ENCODE peak calls at places on chromosomes 11 and 22, in four cellular contexts. One of them, this sample, is unnamed.
A peak's percentile ranks its signal among the peaks of the same experiment; 100 is the strongest.

GRCh38 chr11:95650271-95650670 is 139.3 kb downstream of the FAM76B start:
- DNase-seq in HepG2: no peak
- DNase-seq in GM12878: no peak
- DNase-seq in K562: no peak
- DNase-seq in this sample: no peak

GRCh38 chr11:128471138-128471661 is 116.2 kb downstream of the ETS1 start:
- DNase-seq in HepG2: no peak
- DNase-seq in K562: no peak
- DNase-seq in GM12878: peak; percentile 79
- DNase-seq in this sample: no peak

GRCh38 chr11:45945392-45945999 is 23.0 kb downstream of the LARGE2 start:
- DNase-seq in HepG2: no peak
- DNase-seq in GM12878: no peak
- DNase-seq in K562: peak; percentile 29
- DNase-seq in this sample: no peak

GRCh38 chr11:7056828-7057513 is 31.8 kb upstream of the RBMXL2 start:
- DNase-seq in HepG2: no peak
- DNase-seq in K562: no peak
- DNase-seq in GM12878: no peak
- DNase-seq in this sample: no peak

GRCh38 chr22:40396882-40397281 is 26.5 kb downstream of the SGSM3 start:
- DNase-seq in GM12878: no peak
- DNase-seq in K562: no peak
- DNase-seq in HepG2: no peak
- DNase-seq in this sample: peak; percentile 36

GRCh38 chr22:36439481-36440271 is 41.8 kb downstream of the TXN2 start:
- DNase-seq in GM12878: no peak
- DNase-seq in K562: peak; percentile 62
- DNase-seq in HepG2: peak; percentile 53
- DNase-seq in this sample: no peak

GRCh38 chr11:100581318-100581717 is 105.8 kb upstream of the ARHGAP42 start:
- DNase-seq in K562: no peak
- DNase-seq in GM12878: no peak
- DNase-seq in HepG2: no peak
- DNase-seq in this sample: no peak

GRCh38 chr22:19800761-19801244 is 40.2 kb downstream of the TBX1 start:
- DNase-seq in HepG2: peak; percentile 34
- DNase-seq in GM12878: no peak
- DNase-seq in K562: no peak
- DNase-seq in this sample: peak; percentile 58

GRCh38 chr11:7444582-7444981 is 40.7 kb upstream of the OLFML1 start:
- DNase-seq in K562: no peak
- DNase-seq in GM12878: no peak
- DNase-seq in HepG2: no peak
- DNase-seq in this sample: no peak

GRCh38 chr11:79400206-79400605 is 40.6 kb downstream of the TENM4 start:
- DNase-seq in HepG2: no peak
- DNase-seq in K562: no peak
- DNase-seq in GM12878: no peak
- DNase-seq in this sample: no peak

GRCh38 chr22:37178350-37179125 is 9.5 kb downstream of the C1QTNF6 start:
- DNase-seq in K562: no peak
- DNase-seq in GM12878: no peak
- DNase-seq in HepG2: peak; percentile 67
- DNase-seq in this sample: no peak

GRCh38 chr11:9574806-9575530 is 1.5 kb downstream of the WEE1 start:
- DNase-seq in GM12878: no peak
- DNase-seq in K562: peak; percentile 51
- DNase-seq in HepG2: peak; percentile 82
- DNase-seq in this sample: peak; percentile 36

GRCh38 chr22:47129902-47130301 is 367.5 kb downstream of the TBC1D22A start:
- DNase-seq in HepG2: no peak
- DNase-seq in GM12878: no peak
- DNase-seq in K562: peak; percentile 79
- DNase-seq in this sample: no peak

GRCh38 chr11:64919627-64920026 is 2.6 kb upstream of the ATG2A start:
- DNase-seq in K562: no peak
- DNase-seq in HepG2: no peak
- DNase-seq in GM12878: no peak
- DNase-seq in this sample: no peak

GRCh38 chr11:119520966-119521365 is 98.0 kb upstream of the THY1 start:
- DNase-seq in GM12878: no peak
- DNase-seq in K562: no peak
- DNase-seq in HepG2: no peak
- DNase-seq in this sample: no peak

GRCh38 chr11:104623518-104623917 is 274.7 kb downstream of the CASP12 start:
- DNase-seq in K562: no peak
- DNase-seq in HepG2: no peak
- DNase-seq in GM12878: no peak
- DNase-seq in this sample: no peak

GRCh38 chr22:40521046-40521445 is 115.5 kb downstream of the MRTFA start:
- DNase-seq in GM12878: no peak
- DNase-seq in K562: no peak
- DNase-seq in HepG2: no peak
- DNase-seq in this sample: no peak

GRCh38 chr11:84232511-84232910 is 946.3 kb upstream of the CCDC90B start:
- DNase-seq in GM12878: no peak
- DNase-seq in K562: no peak
- DNase-seq in HepG2: no peak
- DNase-seq in this sample: no peak

GRCh38 chr22:23772315-23773246 is at the start of gene MMP11:
- DNase-seq in K562: peak; percentile 83
- DNase-seq in HepG2: no peak
- DNase-seq in GM12878: no peak
- DNase-seq in this sample: peak; percentile 70

GRCh38 chr11:94786264-94787126 is 18.3 kb downstream of the AMOTL1 start:
- DNase-seq in GM12878: no peak
- DNase-seq in K562: peak; percentile 39
- DNase-seq in HepG2: peak; percentile 16
- DNase-seq in this sample: peak; percentile 51

GRCh38 chr11:103961010-103961409 is 75.4 kb upstream of the DDI1 start:
- DNase-seq in HepG2: no peak
- DNase-seq in K562: no peak
- DNase-seq in GM12878: no peak
- DNase-seq in this sample: no peak

GRCh38 chr11:126080206-126080941 is 17.7 kb upstream of the CDON start:
- DNase-seq in K562: no peak
- DNase-seq in HepG2: no peak
- DNase-seq in GM12878: no peak
- DNase-seq in this sample: no peak

GRCh38 chr11:107591098-107591445 is at the start of gene ELMOD1:
- DNase-seq in K562: peak; percentile 60
- DNase-seq in GM12878: no peak
- DNase-seq in HepG2: peak; percentile 7
- DNase-seq in this sample: peak; percentile 67

GRCh38 chr22:46377566-46378498 is 42.3 kb downstream of the TRMU start:
- DNase-seq in HepG2: peak; percentile 96
- DNase-seq in GM12878: no peak
- DNase-seq in K562: no peak
- DNase-seq in this sample: peak; percentile 56

GRCh38 chr22:42817556-42817955 is 39.5 kb downstream of the ARFGAP3 start:
- DNase-seq in GM12878: no peak
- DNase-seq in HepG2: no peak
- DNase-seq in K562: no peak
- DNase-seq in this sample: no peak

GRCh38 chr11:134231958-134232674 is 7.6 kb downstream of the VPS26B start:
- DNase-seq in K562: no peak
- DNase-seq in GM12878: no peak
- DNase-seq in HepG2: no peak
- DNase-seq in this sample: no peak

GRCh38 chr11:6523253-6523652 is 26.2 kb downstream of the DNHD1 start:
- DNase-seq in GM12878: no peak
- DNase-seq in HepG2: no peak
- DNase-seq in K562: no peak
- DNase-seq in this sample: no peak

GRCh38 chr22:24146791-24147353 is 34.4 kb upstream of the SUSD2 start:
- DNase-seq in K562: no peak
- DNase-seq in GM12878: no peak
- DNase-seq in HepG2: no peak
- DNase-seq in this sample: peak; percentile 27

GRCh38 chr11:280762-281485 is 2.7 kb downstream of the NLRP6 start:
- DNase-seq in GM12878: no peak
- DNase-seq in K562: no peak
- DNase-seq in HepG2: no peak
- DNase-seq in this sample: no peak
- TF ChIP-seq CREM in GM12878: no peak
- TF ChIP-seq CREM in K562: no peak
- TF ChIP-seq CREM in HepG2: no peak
- TF ChIP-seq CREM in this sample: no peak

DNA sequence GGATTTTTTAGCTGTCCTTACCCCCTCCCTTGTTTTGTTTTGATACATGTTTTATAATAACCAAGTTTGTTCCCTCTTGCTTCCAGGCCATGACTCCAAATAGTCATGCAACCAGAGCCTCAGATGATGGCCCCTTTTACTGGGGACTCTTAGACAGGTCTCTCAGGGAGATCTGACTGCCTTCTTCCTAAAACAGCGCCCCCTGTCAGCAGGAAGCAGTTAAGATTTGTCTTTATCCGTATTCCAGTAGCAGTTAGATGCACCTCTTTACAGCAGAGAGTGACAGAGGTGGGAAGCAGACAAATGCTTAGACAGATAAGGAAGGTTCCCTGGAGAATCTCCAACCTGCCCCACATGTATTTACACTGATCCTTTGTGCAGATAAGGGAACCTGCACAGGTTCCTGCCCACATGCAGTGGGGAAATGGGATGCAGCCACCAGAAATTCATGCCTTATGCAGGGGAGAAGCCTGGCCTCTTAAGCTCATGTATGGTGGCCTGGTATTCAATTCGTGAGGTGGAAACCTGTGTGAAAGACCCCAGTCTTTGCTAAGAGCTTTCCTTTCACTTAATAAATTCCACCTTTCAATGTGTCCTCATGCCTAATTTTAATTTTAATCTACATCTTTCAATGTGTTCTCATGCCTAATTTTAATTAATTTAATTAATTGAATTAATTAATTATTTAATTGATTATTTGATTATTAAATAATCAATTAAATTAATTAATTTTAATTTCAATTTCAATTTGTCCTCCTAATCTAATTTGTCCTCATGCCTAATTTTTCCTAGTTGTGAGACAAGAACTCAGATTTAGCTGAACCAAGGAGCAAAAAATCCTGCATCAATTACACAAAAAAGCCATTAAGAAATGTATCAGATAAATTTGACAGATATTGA is 11.5 kb upstream of the GLYAT start:
- DNase-seq in K562: peak; percentile 16
- DNase-seq in HepG2: no peak
- DNase-seq in GM12878: no peak
- DNase-seq in this sample: no peak
- TF ChIP-seq MAX in K562: no peak
- TF ChIP-seq MAX in HepG2: no peak
- TF ChIP-seq MAX in GM12878: no peak
- TF ChIP-seq MAX in this sample: no peak

GRCh38 chr11:122656631-122657101 is 1.1 kb downstream of the UBASH3B start:
- DNase-seq in HepG2: no peak
- DNase-seq in K562: no peak
- DNase-seq in GM12878: no peak
- DNase-seq in this sample: peak; percentile 50
- TF ChIP-seq CREM in HepG2: no peak
- TF ChIP-seq CREM in K562: no peak
- TF ChIP-seq CREM in GM12878: no peak
- TF ChIP-seq CREM in this sample: no peak

GRCh38 chr11:44345781-44346180 is 35.8 kb upstream of the ALX4 start:
- DNase-seq in K562: no peak
- DNase-seq in HepG2: no peak
- DNase-seq in GM12878: no peak
- DNase-seq in this sample: no peak

GRCh38 chr11:44342616-44343015 is 32.7 kb upstream of the ALX4 start:
- DNase-seq in K562: no peak
- DNase-seq in GM12878: no peak
- DNase-seq in HepG2: no peak
- DNase-seq in this sample: no peak

GRCh38 chr11:44346983-44347382 is 37.0 kb upstream of the ALX4 start:
- DNase-seq in HepG2: no peak
- DNase-seq in K562: no peak
- DNase-seq in GM12878: no peak
- DNase-seq in this sample: no peak

GRCh38 chr11:44340656-44341055 is 30.7 kb upstream of the ALX4 start:
- DNase-seq in K562: no peak
- DNase-seq in HepG2: no peak
- DNase-seq in GM12878: no peak
- DNase-seq in this sample: no peak

DNA sequence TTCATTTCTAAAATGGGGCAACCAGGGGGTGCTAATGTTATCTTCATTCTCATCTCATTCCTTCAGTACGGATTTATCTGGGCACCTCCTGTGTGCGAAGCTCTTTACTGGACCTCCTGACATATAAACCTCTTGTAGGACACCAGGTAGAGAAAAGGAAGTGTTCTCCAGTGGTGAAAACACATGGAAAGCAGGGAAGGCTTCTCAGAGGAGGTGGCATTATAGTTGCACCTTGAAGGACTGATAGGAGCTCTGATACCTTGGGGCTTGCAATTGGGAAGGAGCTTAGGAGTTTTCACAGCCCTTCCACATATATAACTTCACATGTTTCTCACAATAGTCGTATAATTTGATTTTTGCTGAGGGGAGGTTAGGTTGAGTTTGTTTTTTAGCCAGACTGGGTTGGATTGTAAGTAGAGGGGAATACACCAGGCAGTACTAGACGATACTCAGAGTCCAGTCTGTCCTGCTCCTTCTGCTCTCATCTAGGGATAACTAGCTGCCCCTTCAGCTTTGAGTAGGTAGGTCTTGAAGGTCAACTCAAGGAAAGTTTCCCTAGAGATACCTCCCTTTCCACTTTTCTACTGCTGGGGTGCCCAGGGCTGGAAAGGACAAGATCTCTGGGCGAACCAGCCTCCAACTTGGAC is 34.0 kb upstream of the ALX4 start:
- DNase-seq in GM12878: no peak
- DNase-seq in HepG2: no peak
- DNase-seq in K562: no peak
- DNase-seq in this sample: no peak
- TF ChIP-seq MAX in GM12878: no peak
- TF ChIP-seq MAX in HepG2: no peak
- TF ChIP-seq MAX in K562: no peak
- TF ChIP-seq MAX in this sample: no peak

GRCh38 chr22:49360746-49361145 is 466.9 kb downstream of the BRD1 start:
- DNase-seq in HepG2: no peak
- DNase-seq in GM12878: no peak
- DNase-seq in K562: no peak
- DNase-seq in this sample: no peak
- TF ChIP-seq CREM in HepG2: no peak
- TF ChIP-seq CREM in GM12878: no peak
- TF ChIP-seq CREM in K562: no peak
- TF ChIP-seq CREM in this sample: no peak

GRCh38 chr11:20089357-20089756 is 70.9 kb downstream of the DBX1 start:
- DNase-seq in HepG2: no peak
- DNase-seq in K562: no peak
- DNase-seq in GM12878: no peak
- DNase-seq in this sample: no peak
- TF ChIP-seq MAX in HepG2: no peak
- TF ChIP-seq MAX in K562: no peak
- TF ChIP-seq MAX in GM12878: no peak
- TF ChIP-seq MAX in this sample: no peak

This sample was measured in WTC11.